ENCODE peak calls at places on chromosome 14, in eight cellular contexts. One of them, this sample, is unnamed.

GRCh38 chr14:64958743-64959142 is 13.4 kb downstream of the RAB15 start:
- DNase-seq in GM10248: no peak
- DNase-seq in CD4-positive, alpha-beta T cell: no peak
- DNase-seq in left ventricle myocardium inferior: no peak
- DNase-seq in lower lobe of right lung: no peak
- DNase-seq in adrenal gland: no peak
- DNase-seq in PC-9: no peak
- DNase-seq in nephron progenitor cell: no peak
- DNase-seq in this sample: no peak

GRCh38 chr14:28744126-28744525 is 22.5 kb upstream of the FOXG1 start:
- DNase-seq in GM10248: no peak
- DNase-seq in CD4-positive, alpha-beta T cell: no peak
- DNase-seq in adrenal gland: no peak
- DNase-seq in PC-9: no peak
- DNase-seq in left ventricle myocardium inferior: no peak
- DNase-seq in nephron progenitor cell: no peak
- DNase-seq in lower lobe of right lung: no peak
- DNase-seq in this sample: no peak

GRCh38 chr14:22505751-22506710 is 83.0 kb downstream of the DAD1 start:
- DNase-seq in lower lobe of right lung: no peak
- DNase-seq in adrenal gland: no peak
- DNase-seq in left ventricle myocardium inferior: no peak
- DNase-seq in CD4-positive, alpha-beta T cell: no peak
- DNase-seq in GM10248: peak; percentile 48
- DNase-seq in nephron progenitor cell: peak; percentile 19
- DNase-seq in PC-9: no peak
- DNase-seq in this sample: no peak

GRCh38 chr14:61719344-61720301 is 24.3 kb downstream of the HIF1A start:
- DNase-seq in lower lobe of right lung: no peak
- DNase-seq in nephron progenitor cell: no peak
- DNase-seq in adrenal gland: no peak
- DNase-seq in PC-9: no peak
- DNase-seq in left ventricle myocardium inferior: no peak
- DNase-seq in GM10248: no peak
- DNase-seq in CD4-positive, alpha-beta T cell: no peak
- DNase-seq in this sample: no peak

GRCh38 chr14:104094709-104095425 is 9.4 kb downstream of the ASPG start:
- DNase-seq in PC-9: peak; percentile 76
- DNase-seq in CD4-positive, alpha-beta T cell: peak; percentile 67
- DNase-seq in left ventricle myocardium inferior: peak; percentile 41
- DNase-seq in lower lobe of right lung: peak; percentile 80
- DNase-seq in nephron progenitor cell: peak; percentile 95
- DNase-seq in adrenal gland: peak; percentile 54
- DNase-seq in GM10248: peak; percentile 86
- DNase-seq in this sample: no peak

GRCh38 chr14:72451081-72451972 is 442.6 kb downstream of the DPF3 start:
- DNase-seq in adrenal gland: no peak
- DNase-seq in PC-9: no peak
- DNase-seq in lower lobe of right lung: no peak
- DNase-seq in nephron progenitor cell: peak; percentile 22
- DNase-seq in GM10248: peak; percentile 59
- DNase-seq in CD4-positive, alpha-beta T cell: peak; percentile 22
- DNase-seq in left ventricle myocardium inferior: no peak
- DNase-seq in this sample: no peak

GRCh38 chr14:50335389-50335788 is 23.3 kb downstream of the DMAC2L start:
- DNase-seq in adrenal gland: peak; percentile 20
- DNase-seq in GM10248: no peak
- DNase-seq in CD4-positive, alpha-beta T cell: no peak
- DNase-seq in lower lobe of right lung: no peak
- DNase-seq in left ventricle myocardium inferior: peak; percentile 26
- DNase-seq in nephron progenitor cell: peak; percentile 27
- DNase-seq in PC-9: no peak
- DNase-seq in this sample: no peak

GRCh38 chr14:79702197-79702596 is 509.1 kb downstream of the DIO2 start:
- DNase-seq in lower lobe of right lung: no peak
- DNase-seq in left ventricle myocardium inferior: no peak
- DNase-seq in PC-9: no peak
- DNase-seq in adrenal gland: no peak
- DNase-seq in GM10248: no peak
- DNase-seq in nephron progenitor cell: no peak
- DNase-seq in CD4-positive, alpha-beta T cell: no peak
- DNase-seq in this sample: no peak

GRCh38 chr14:100399052-100399849 is 76.1 kb downstream of the SLC25A47 start:
- DNase-seq in adrenal gland: no peak
- DNase-seq in GM10248: no peak
- DNase-seq in left ventricle myocardium inferior: no peak
- DNase-seq in PC-9: no peak
- DNase-seq in CD4-positive, alpha-beta T cell: no peak
- DNase-seq in nephron progenitor cell: no peak
- DNase-seq in lower lobe of right lung: no peak
- DNase-seq in this sample: no peak

GRCh38 chr14:77206877-77207389 is 25.3 kb downstream of the TMEM63C start:
- DNase-seq in nephron progenitor cell: no peak
- DNase-seq in PC-9: no peak
- DNase-seq in CD4-positive, alpha-beta T cell: no peak
- DNase-seq in lower lobe of right lung: no peak
- DNase-seq in left ventricle myocardium inferior: no peak
- DNase-seq in adrenal gland: no peak
- DNase-seq in GM10248: no peak
- DNase-seq in this sample: no peak
- TF ChIP-seq CTCF in nephron progenitor cell: no peak
- TF ChIP-seq CTCF in PC-9: no peak
- TF ChIP-seq CTCF in CD4-positive, alpha-beta T cell: no peak
- TF ChIP-seq CTCF in lower lobe of right lung: no peak
- TF ChIP-seq CTCF in left ventricle myocardium inferior: no peak
- TF ChIP-seq CTCF in adrenal gland: no peak
- TF ChIP-seq CTCF in GM10248: no peak
- TF ChIP-seq CTCF in this sample: no peak

DNA sequence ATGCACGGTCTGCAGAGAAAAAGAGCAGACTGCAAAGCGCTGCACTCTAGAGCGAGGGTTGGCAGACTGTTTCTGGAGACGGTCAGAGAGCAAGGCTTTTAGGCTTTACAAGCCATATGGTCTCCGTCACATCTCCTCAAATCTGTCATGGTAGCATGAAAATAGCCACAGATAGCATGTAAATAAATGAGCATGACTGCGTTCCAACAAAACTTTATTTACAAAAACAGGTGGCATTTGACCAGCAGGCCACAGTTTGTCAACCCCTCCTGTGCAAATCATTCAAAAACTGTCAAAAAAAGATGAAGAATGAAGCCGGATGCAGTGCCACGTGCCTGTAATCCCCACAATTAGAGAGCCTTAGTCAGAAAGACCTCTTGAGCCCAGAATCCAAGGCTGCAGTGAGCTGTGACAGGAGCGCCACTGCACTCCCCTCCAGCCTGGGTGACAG is 18.9 kb downstream of the SYNE3 start:
- DNase-seq in CD4-positive, alpha-beta T cell: no peak
- DNase-seq in left ventricle myocardium inferior: no peak
- DNase-seq in PC-9: no peak
- DNase-seq in nephron progenitor cell: no peak
- DNase-seq in lower lobe of right lung: no peak
- DNase-seq in adrenal gland: no peak
- DNase-seq in GM10248: no peak
- DNase-seq in this sample: no peak
- TF ChIP-seq CTCF in CD4-positive, alpha-beta T cell: no peak
- TF ChIP-seq CTCF in left ventricle myocardium inferior: no peak
- TF ChIP-seq CTCF in PC-9: no peak
- TF ChIP-seq CTCF in nephron progenitor cell: no peak
- TF ChIP-seq CTCF in lower lobe of right lung: no peak
- TF ChIP-seq CTCF in adrenal gland: no peak
- TF ChIP-seq CTCF in GM10248: no peak
- TF ChIP-seq CTCF in this sample: no peak

GRCh38 chr14:70317969-70318634 is 41.4 kb downstream of the COX16 start:
- DNase-seq in nephron progenitor cell: peak; percentile 45
- DNase-seq in GM10248: peak; percentile 34
- DNase-seq in lower lobe of right lung: no peak
- DNase-seq in adrenal gland: peak; percentile 27
- DNase-seq in PC-9: peak; percentile 22
- DNase-seq in CD4-positive, alpha-beta T cell: no peak
- DNase-seq in left ventricle myocardium inferior: no peak
- DNase-seq in this sample: no peak
- TF ChIP-seq CTCF in nephron progenitor cell: peak; percentile 67
- TF ChIP-seq CTCF in GM10248: peak; percentile 58
- TF ChIP-seq CTCF in lower lobe of right lung: peak; percentile 40
- TF ChIP-seq CTCF in adrenal gland: peak; percentile 46
- TF ChIP-seq CTCF in PC-9: peak; percentile 61
- TF ChIP-seq CTCF in CD4-positive, alpha-beta T cell: no peak
- TF ChIP-seq CTCF in left ventricle myocardium inferior: peak; percentile 57
- TF ChIP-seq CTCF in this sample: peak; percentile 61

DNA sequence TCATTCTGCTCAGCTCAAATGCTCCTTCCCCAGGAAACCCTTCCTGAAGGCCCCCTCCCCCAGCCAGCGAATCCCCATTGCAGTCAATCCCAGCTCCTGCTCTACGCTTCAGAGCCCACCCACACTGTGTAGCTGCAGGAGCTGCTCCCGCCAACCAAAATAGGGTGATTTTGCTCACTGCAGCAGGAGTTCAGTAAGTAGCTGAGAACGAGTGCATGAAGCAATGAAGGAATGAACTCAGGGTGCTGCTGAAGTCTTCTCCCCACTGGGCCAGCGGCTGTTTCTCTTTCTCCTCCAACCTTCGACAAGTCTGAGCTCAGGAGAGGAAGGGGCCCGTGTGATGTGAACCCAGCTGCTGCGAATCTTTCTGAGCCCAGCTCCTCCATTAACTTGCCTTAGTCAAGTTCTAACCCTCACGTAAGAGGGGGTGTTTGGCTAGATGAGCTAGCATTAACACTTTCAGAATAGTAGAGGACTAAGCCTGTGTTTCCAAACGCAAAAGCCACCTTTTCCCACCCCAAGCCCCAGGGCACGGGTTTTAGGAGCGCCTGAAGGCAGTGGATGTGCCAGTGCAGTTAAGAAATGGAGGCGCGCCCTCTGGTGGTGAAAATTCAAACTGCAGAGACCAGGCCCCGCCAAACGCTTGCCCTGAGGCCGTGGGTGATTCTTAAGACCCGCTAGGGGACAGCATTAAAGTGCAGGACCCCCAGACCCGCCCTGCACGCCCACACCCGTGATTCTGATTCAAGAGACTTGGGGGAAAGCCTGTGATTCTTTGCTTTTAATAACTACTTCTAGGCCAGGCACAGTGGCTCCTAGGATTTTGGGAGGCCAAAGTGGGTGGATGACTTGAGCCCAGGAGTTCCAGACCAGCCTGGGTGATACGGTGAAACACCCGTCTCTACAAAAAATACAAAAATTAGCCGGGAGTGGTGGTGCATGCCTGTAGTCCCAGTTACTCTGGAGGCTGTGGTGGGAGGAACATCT is 11.9 kb upstream of the SERPINA4 start:
- DNase-seq in adrenal gland: peak; percentile 57
- DNase-seq in GM10248: peak; percentile 67
- DNase-seq in left ventricle myocardium inferior: peak; percentile 47
- DNase-seq in nephron progenitor cell: peak; percentile 92
- DNase-seq in lower lobe of right lung: peak; percentile 70
- DNase-seq in PC-9: peak; percentile 10
- DNase-seq in CD4-positive, alpha-beta T cell: peak; percentile 25
- DNase-seq in this sample: peak; percentile 90
- TF ChIP-seq CTCF in adrenal gland: peak; percentile 90
- TF ChIP-seq CTCF in GM10248: peak; percentile 73
- TF ChIP-seq CTCF in left ventricle myocardium inferior: peak; percentile 94
- TF ChIP-seq CTCF in nephron progenitor cell: peak; percentile 98
- TF ChIP-seq CTCF in lower lobe of right lung: peak; percentile 95
- TF ChIP-seq CTCF in PC-9: peak; percentile 84
- TF ChIP-seq CTCF in CD4-positive, alpha-beta T cell: peak; percentile 79
- TF ChIP-seq CTCF in this sample: peak; percentile 95

GRCh38 chr14:51653096-51653814 is 1.5 kb downstream of the FRMD6 start:
- DNase-seq in adrenal gland: peak; percentile 20
- DNase-seq in PC-9: peak; percentile 7
- DNase-seq in GM10248: no peak
- DNase-seq in nephron progenitor cell: no peak
- DNase-seq in CD4-positive, alpha-beta T cell: no peak
- DNase-seq in lower lobe of right lung: no peak
- DNase-seq in left ventricle myocardium inferior: no peak
- DNase-seq in this sample: no peak
- TF ChIP-seq CTCF in adrenal gland: peak; percentile 46
- TF ChIP-seq CTCF in PC-9: peak; percentile 46
- TF ChIP-seq CTCF in GM10248: peak; percentile 12
- TF ChIP-seq CTCF in nephron progenitor cell: no peak
- TF ChIP-seq CTCF in CD4-positive, alpha-beta T cell: no peak
- TF ChIP-seq CTCF in lower lobe of right lung: peak; percentile 12
- TF ChIP-seq CTCF in left ventricle myocardium inferior: peak; percentile 51
- TF ChIP-seq CTCF in this sample: peak; percentile 57

GRCh38 chr14:56248442-56248841 is 130.2 kb downstream of the PELI2 start:
- DNase-seq in adrenal gland: no peak
- DNase-seq in nephron progenitor cell: no peak
- DNase-seq in lower lobe of right lung: no peak
- DNase-seq in CD4-positive, alpha-beta T cell: no peak
- DNase-seq in PC-9: no peak
- DNase-seq in left ventricle myocardium inferior: no peak
- DNase-seq in GM10248: no peak
- DNase-seq in this sample: no peak
- TF ChIP-seq CTCF in adrenal gland: no peak
- TF ChIP-seq CTCF in nephron progenitor cell: no peak
- TF ChIP-seq CTCF in lower lobe of right lung: no peak
- TF ChIP-seq CTCF in CD4-positive, alpha-beta T cell: no peak
- TF ChIP-seq CTCF in PC-9: no peak
- TF ChIP-seq CTCF in left ventricle myocardium inferior: no peak
- TF ChIP-seq CTCF in GM10248: no peak
- TF ChIP-seq CTCF in this sample: no peak

GRCh38 chr14:106610691-106611090 is 1084.3 kb downstream of the TMEM121 start:
- DNase-seq in GM10248: no peak
- DNase-seq in PC-9: no peak
- DNase-seq in adrenal gland: no peak
- DNase-seq in left ventricle myocardium inferior: no peak
- DNase-seq in lower lobe of right lung: no peak
- DNase-seq in CD4-positive, alpha-beta T cell: no peak
- DNase-seq in nephron progenitor cell: no peak
- DNase-seq in this sample: no peak

GRCh38 chr14:106606936-106607335 is 1080.6 kb downstream of the TMEM121 start:
- DNase-seq in left ventricle myocardium inferior: no peak
- DNase-seq in PC-9: no peak
- DNase-seq in CD4-positive, alpha-beta T cell: no peak
- DNase-seq in adrenal gland: no peak
- DNase-seq in GM10248: no peak
- DNase-seq in nephron progenitor cell: no peak
- DNase-seq in lower lobe of right lung: no peak
- DNase-seq in this sample: no peak

GRCh38 chr14:106605548-106606448 is 1079.4 kb downstream of the TMEM121 start:
- DNase-seq in adrenal gland: no peak
- DNase-seq in CD4-positive, alpha-beta T cell: peak; percentile 74
- DNase-seq in left ventricle myocardium inferior: peak; percentile 18
- DNase-seq in nephron progenitor cell: no peak
- DNase-seq in PC-9: peak; percentile 5
- DNase-seq in lower lobe of right lung: peak; percentile 71
- DNase-seq in GM10248: peak; percentile 74
- DNase-seq in this sample: no peak
- TF ChIP-seq CTCF in adrenal gland: no peak
- TF ChIP-seq CTCF in CD4-positive, alpha-beta T cell: peak; percentile 61
- TF ChIP-seq CTCF in left ventricle myocardium inferior: no peak
- TF ChIP-seq CTCF in nephron progenitor cell: no peak
- TF ChIP-seq CTCF in PC-9: peak; percentile 54
- TF ChIP-seq CTCF in lower lobe of right lung: no peak
- TF ChIP-seq CTCF in GM10248: peak; percentile 90
- TF ChIP-seq CTCF in this sample: no peak

GRCh38 chr14:90986510-90986909 is 73.9 kb downstream of the RPS6KA5 start:
- DNase-seq in left ventricle myocardium inferior: no peak
- DNase-seq in PC-9: peak; percentile 1
- DNase-seq in CD4-positive, alpha-beta T cell: no peak
- DNase-seq in GM10248: no peak
- DNase-seq in nephron progenitor cell: no peak
- DNase-seq in lower lobe of right lung: no peak
- DNase-seq in adrenal gland: no peak
- DNase-seq in this sample: no peak
- TF ChIP-seq CTCF in left ventricle myocardium inferior: no peak
- TF ChIP-seq CTCF in PC-9: no peak
- TF ChIP-seq CTCF in CD4-positive, alpha-beta T cell: no peak
- TF ChIP-seq CTCF in GM10248: no peak
- TF ChIP-seq CTCF in nephron progenitor cell: no peak
- TF ChIP-seq CTCF in lower lobe of right lung: no peak
- TF ChIP-seq CTCF in adrenal gland: no peak
- TF ChIP-seq CTCF in this sample: no peak